ENCODE peak calls at places on chromosomes 6 and 20, in six cellular contexts. One of them, this sample, is unnamed.

GRCh38 chr20:597560-597959 is 12.5 kb downstream of the TCF15 start:
- DNase-seq in K562: no peak
- DNase-seq in A549: no peak
- DNase-seq in endothelial cell of umbilical vein: no peak
- DNase-seq in HepG2: no peak
- DNase-seq in GM12878: no peak
- DNase-seq in this sample: no peak

GRCh38 chr6:15205321-15205720 is 40.5 kb upstream of the JARID2 start:
- DNase-seq in K562: no peak
- DNase-seq in A549: no peak
- DNase-seq in endothelial cell of umbilical vein: no peak
- DNase-seq in HepG2: no peak
- DNase-seq in GM12878: no peak
- DNase-seq in this sample: no peak

GRCh38 chr6:89939144-89939543 is 44.9 kb downstream of the GJA10 start:
- DNase-seq in K562: no peak
- DNase-seq in A549: no peak
- DNase-seq in endothelial cell of umbilical vein: no peak
- DNase-seq in HepG2: no peak
- DNase-seq in GM12878: no peak
- DNase-seq in this sample: no peak

GRCh38 chr6:4910060-4910746 is 93.6 kb downstream of the RPP40 start:
- DNase-seq in K562: no peak
- DNase-seq in A549: no peak
- DNase-seq in endothelial cell of umbilical vein: no peak
- DNase-seq in HepG2: no peak
- DNase-seq in GM12878: no peak
- DNase-seq in this sample: no peak

GRCh38 chr6:45966797-45967196 is 48.9 kb downstream of the CLIC5 start:
- DNase-seq in K562: no peak
- DNase-seq in A549: no peak
- DNase-seq in endothelial cell of umbilical vein: no peak
- DNase-seq in HepG2: no peak
- DNase-seq in GM12878: no peak
- DNase-seq in this sample: no peak

GRCh38 chr6:78910611-78911134 is 43.3 kb downstream of the IRAK1BP1 start:
- DNase-seq in K562: peak
- DNase-seq in A549: no peak
- DNase-seq in endothelial cell of umbilical vein: peak
- DNase-seq in HepG2: no peak
- DNase-seq in GM12878: no peak
- DNase-seq in this sample: no peak

GRCh38 chr6:79119217-79119616 is 41.2 kb upstream of the PHIP start:
- DNase-seq in K562: no peak
- DNase-seq in A549: no peak
- DNase-seq in endothelial cell of umbilical vein: no peak
- DNase-seq in HepG2: no peak
- DNase-seq in GM12878: no peak
- DNase-seq in this sample: no peak

GRCh38 chr6:167031082-167031709 is 32.0 kb downstream of the CEP43 start:
- DNase-seq in K562: no peak
- DNase-seq in A549: no peak
- DNase-seq in endothelial cell of umbilical vein: no peak
- DNase-seq in HepG2: no peak
- DNase-seq in GM12878: no peak
- DNase-seq in this sample: no peak

GRCh38 chr20:10313701-10314100 is 95.1 kb downstream of the SNAP25 start:
- DNase-seq in K562: no peak
- DNase-seq in A549: no peak
- DNase-seq in endothelial cell of umbilical vein: no peak
- DNase-seq in HepG2: no peak
- DNase-seq in GM12878: no peak
- DNase-seq in this sample: no peak

GRCh38 chr6:158958504-158959386 is 41.3 kb downstream of the RSPH3 start:
- DNase-seq in K562: no peak
- DNase-seq in A549: no peak
- DNase-seq in endothelial cell of umbilical vein: no peak
- DNase-seq in HepG2: peak
- DNase-seq in GM12878: no peak
- DNase-seq in this sample: no peak

GRCh38 chr6:19557191-19557590 is 280.0 kb upstream of the ID4 start:
- DNase-seq in K562: no peak
- DNase-seq in A549: no peak
- DNase-seq in endothelial cell of umbilical vein: no peak
- DNase-seq in HepG2: no peak
- DNase-seq in GM12878: no peak
- DNase-seq in this sample: no peak

GRCh38 chr6:145823322-145823944 is 8.8 kb upstream of the FBXO30 start:
- DNase-seq in K562: no peak
- DNase-seq in A549: no peak
- DNase-seq in endothelial cell of umbilical vein: no peak
- DNase-seq in HepG2: no peak
- DNase-seq in GM12878: no peak
- DNase-seq in this sample: no peak
- TF ChIP-seq MYC in K562: no peak
- TF ChIP-seq MYC in A549: no peak
- TF ChIP-seq MYC in endothelial cell of umbilical vein: no peak
- TF ChIP-seq MYC in HepG2: no peak
- TF ChIP-seq MYC in GM12878: no peak
- TF ChIP-seq MYC in this sample: no peak

DNA sequence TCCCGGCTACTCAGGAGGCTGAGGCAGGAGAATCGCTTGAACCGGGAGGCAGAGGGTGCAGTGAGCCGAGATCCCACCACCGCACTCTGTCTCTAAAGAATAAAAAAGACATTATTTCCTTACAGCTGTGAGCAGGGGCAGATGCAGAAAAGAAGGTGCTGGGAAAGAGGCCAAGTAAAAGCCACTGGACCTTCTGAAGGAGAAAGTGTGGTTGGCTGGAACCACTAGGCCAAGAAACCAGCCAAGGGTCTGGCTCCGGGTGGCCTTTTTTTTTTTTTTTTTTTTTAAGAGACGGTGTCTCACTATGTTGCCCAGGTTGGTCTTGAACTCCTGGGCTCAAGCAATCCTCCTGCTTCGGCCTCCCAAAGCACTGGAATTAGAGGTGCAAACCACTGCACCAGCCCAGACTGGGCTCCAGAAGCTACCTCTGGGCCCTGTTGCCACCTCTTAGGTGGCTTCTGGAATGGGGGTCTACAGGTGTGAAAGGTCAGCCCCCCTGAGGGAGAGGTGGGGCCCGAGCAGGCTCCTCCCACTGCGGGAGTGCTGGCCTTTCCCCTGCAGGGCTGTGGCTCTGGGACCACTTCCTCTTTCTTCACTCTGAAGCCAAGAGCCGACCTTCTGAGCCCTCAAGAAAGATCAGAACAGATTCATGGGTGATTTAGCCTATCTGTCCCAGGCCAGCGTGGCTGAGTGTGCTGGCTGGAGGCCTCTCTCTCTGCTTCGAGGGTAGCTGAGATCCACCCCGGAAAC is at the start of gene FGD2:
- DNase-seq in K562: peak
- DNase-seq in A549: no peak
- DNase-seq in endothelial cell of umbilical vein: no peak
- DNase-seq in HepG2: no peak
- DNase-seq in GM12878: no peak
- DNase-seq in this sample: peak
- H3K4me3 ChIP-seq in K562: no peak
- H3K4me3 ChIP-seq in A549: no peak
- H3K4me3 ChIP-seq in endothelial cell of umbilical vein: no peak
- H3K4me3 ChIP-seq in HepG2: no peak
- H3K4me3 ChIP-seq in GM12878: peak
- H3K4me3 ChIP-seq in this sample: no peak

GRCh38 chr6:42911171-42912021 is 4.5 kb upstream of the PTCRA start:
- DNase-seq in K562: no peak
- DNase-seq in A549: no peak
- DNase-seq in endothelial cell of umbilical vein: no peak
- DNase-seq in HepG2: no peak
- DNase-seq in GM12878: no peak
- DNase-seq in this sample: no peak
- TF ChIP-seq MYC in K562: no peak
- TF ChIP-seq MYC in A549: no peak
- TF ChIP-seq MYC in endothelial cell of umbilical vein: no peak
- TF ChIP-seq MYC in HepG2: peak
- TF ChIP-seq MYC in GM12878: no peak
- TF ChIP-seq MYC in this sample: no peak

DNA sequence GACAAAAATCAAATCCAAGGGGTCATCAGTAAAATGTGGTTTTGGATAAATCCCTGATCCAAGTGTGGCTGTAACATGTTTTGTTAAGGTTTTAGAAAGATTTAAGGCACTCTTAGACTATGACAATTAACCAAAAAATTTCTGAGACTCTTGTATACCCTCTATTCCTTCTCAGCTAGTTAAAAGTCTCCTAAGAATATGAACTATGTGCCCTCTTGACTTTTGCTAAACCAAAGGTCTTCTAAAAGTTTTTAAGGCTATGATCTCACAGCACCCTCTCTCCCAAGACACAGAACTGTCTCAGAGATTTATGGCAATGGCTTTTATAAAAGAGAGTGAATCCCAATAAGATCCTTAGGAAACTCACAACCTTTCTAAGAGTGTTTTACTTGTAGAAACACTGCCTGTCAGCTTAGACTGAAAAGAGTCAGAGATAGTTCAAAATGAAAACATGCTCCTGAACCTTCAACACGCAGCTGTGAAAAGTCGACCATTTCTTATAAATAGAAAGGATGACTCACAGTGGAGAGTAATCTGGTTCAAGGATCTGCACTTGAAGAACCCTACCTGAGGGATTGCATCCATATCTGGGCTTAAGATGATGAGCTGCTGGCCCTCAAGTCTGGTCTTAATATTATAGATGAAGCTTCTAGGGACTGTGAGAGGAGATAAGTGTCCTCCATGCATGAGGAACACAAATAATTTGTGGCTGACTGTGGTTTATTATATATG is 388.4 kb upstream of the GJE1 start:
- DNase-seq in K562: no peak
- DNase-seq in A549: no peak
- DNase-seq in endothelial cell of umbilical vein: no peak
- DNase-seq in HepG2: no peak
- DNase-seq in GM12878: no peak
- DNase-seq in this sample: no peak
- H3K4me3 ChIP-seq in K562: no peak
- H3K4me3 ChIP-seq in A549: no peak
- H3K4me3 ChIP-seq in endothelial cell of umbilical vein: no peak
- H3K4me3 ChIP-seq in HepG2: no peak
- H3K4me3 ChIP-seq in GM12878: no peak
- H3K4me3 ChIP-seq in this sample: no peak

DNA sequence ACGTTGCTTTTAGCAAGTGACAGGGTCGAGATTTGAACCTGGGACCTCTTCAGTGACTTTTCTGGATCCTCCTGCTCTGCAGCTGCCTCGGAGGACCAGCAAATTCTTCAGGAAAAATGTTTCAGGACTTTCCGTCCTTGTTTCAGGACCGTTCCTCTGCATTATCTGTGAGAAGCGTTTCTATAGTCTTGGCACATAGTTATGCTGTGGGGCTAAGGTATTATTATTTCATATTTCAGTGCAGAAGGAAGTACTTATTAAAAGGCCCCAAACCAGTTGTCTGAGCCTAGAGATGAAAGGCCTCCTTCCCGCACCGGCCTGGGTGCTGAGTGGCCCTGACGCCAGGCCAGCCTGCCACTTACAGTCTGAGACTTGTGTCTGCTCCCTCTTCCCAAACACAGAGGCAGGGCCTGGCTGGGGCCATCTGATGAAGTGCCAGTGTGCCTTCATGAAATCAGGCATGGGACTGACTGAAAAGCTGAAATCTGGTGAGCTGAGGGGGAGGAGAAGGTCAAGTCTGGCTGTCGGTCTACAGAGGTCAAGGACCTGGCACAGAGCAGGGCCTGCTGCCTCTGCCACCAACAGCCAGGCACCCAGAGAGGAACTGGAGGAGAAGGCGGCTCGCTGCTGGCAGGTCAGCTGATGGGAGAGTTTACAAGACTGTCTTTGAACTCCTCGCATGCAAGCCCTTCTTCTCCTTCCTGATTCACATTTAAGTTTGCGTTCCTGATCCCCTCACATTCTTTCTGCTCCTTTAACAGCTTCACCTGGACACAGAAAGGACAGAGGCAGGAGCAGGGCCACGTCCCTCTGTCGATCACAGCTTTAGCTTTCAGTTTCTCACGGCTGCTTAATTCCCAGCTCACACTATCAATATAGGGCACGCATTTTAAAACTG is 8.9 kb upstream of the QKI start:
- DNase-seq in K562: no peak
- DNase-seq in A549: no peak
- DNase-seq in endothelial cell of umbilical vein: peak
- DNase-seq in HepG2: peak
- DNase-seq in GM12878: no peak
- DNase-seq in this sample: peak
- TF ChIP-seq MYC in K562: no peak
- TF ChIP-seq MYC in A549: no peak
- TF ChIP-seq MYC in endothelial cell of umbilical vein: no peak
- TF ChIP-seq MYC in HepG2: no peak
- TF ChIP-seq MYC in GM12878: no peak
- TF ChIP-seq MYC in this sample: no peak

GRCh38 chr6:156954191-156954590 is 177.0 kb downstream of the ARID1B start:
- DNase-seq in K562: no peak
- DNase-seq in A549: no peak
- DNase-seq in endothelial cell of umbilical vein: no peak
- DNase-seq in HepG2: no peak
- DNase-seq in GM12878: no peak
- DNase-seq in this sample: no peak
- H3K4me3 ChIP-seq in K562: no peak
- H3K4me3 ChIP-seq in A549: no peak
- H3K4me3 ChIP-seq in endothelial cell of umbilical vein: no peak
- H3K4me3 ChIP-seq in HepG2: no peak
- H3K4me3 ChIP-seq in GM12878: no peak
- H3K4me3 ChIP-seq in this sample: no peak